ENCODE peak calls at places on chromosomes 3 and 15, in seven cellular contexts. M, C, R, K, N, D and Y are unnamed samples.

GRCh38 chr3:184541886-184542562 is 19.6 kb upstream of the EPHB3 start:
- DNase-seq in M (no peak), C (no peak), R (no peak), K (peak; percentile 14), N (no peak), D (no peak), Y (no peak)

GRCh38 chr15:88688394-88688933 is 49.6 kb downstream of the ISG20 start:
- DNase-seq in M (no peak), C (peak; percentile 33), R (no peak), K (no peak), N (no peak), D (no peak), Y (no peak)

GRCh38 chr15:60519218-60519617 is 40.3 kb upstream of the ICE2 start:
- DNase-seq in M (no peak), C (no peak), R (no peak), K (no peak), N (peak; percentile 64), D (peak; percentile 31), Y (no peak)

GRCh38 chr3:168134931-168135330 is 39.2 kb upstream of the GOLIM4 start:
- DNase-seq in M (no peak), C (no peak), R (no peak), K (no peak), N (no peak), D (peak; percentile 3), Y (no peak)

GRCh38 chr3:151357461-151357850 is 27.1 kb downstream of the P2RY12 start:
- DNase-seq in M (no peak), C (no peak), R (no peak), K (no peak), N (no peak), D (no peak), Y (no peak)

GRCh38 chr3:114608293-114608692 is 314.5 kb downstream of the TIGIT start:
- DNase-seq in M (no peak), C (no peak), R (no peak), K (no peak), N (peak; percentile 87), D (peak; percentile 95), Y (no peak)

GRCh38 chr15:73127302-73127936 is 75.2 kb downstream of the NEO1 start:
- DNase-seq in M (peak; percentile 26), C (peak; percentile 73), R (peak; percentile 79), K (peak; percentile 39), N (peak; percentile 56), D (peak; percentile 30), Y (no peak)

GRCh38 chr3:37626722-37627565 is 234.7 kb upstream of the CTDSPL start:
- DNase-seq in M (no peak), C (no peak), R (no peak), K (no peak), N (no peak), D (no peak), Y (no peak)

GRCh38 chr15:95175914-95176658 is 944.7 kb downstream of the MCTP2 start:
- DNase-seq in M (no peak), C (no peak), R (no peak), K (no peak), N (peak; percentile 68), D (peak; percentile 70), Y (no peak)

GRCh38 chr15:63003836-63004610 is 38.5 kb upstream of the TPM1 start:
- DNase-seq in M (no peak), C (peak; percentile 42), R (no peak), K (no peak), N (peak; percentile 23), D (no peak), Y (no peak)

GRCh38 chr3:43689766-43690399 is 855 bp upstream of the ABHD5 start:
- DNase-seq in M (no peak), C (no peak), R (no peak), K (peak; percentile 26), N (no peak), D (no peak), Y (no peak)

GRCh38 chr15:98503970-98504369 is 144.4 kb upstream of the IGF1R start:
- DNase-seq in M (no peak), C (no peak), R (no peak), K (no peak), N (peak; percentile 69), D (peak; percentile 50), Y (no peak)

GRCh38 chr15:72967836-72968530 is 84.3 kb upstream of the NEO1 start:
- DNase-seq in M (no peak), C (peak; percentile 84), R (no peak), K (peak; percentile 75), N (no peak), D (no peak), Y (no peak)

GRCh38 chr3:140555666-140556065 is 122.2 kb upstream of the TRIM42 start:
- DNase-seq in M (no peak), C (no peak), R (no peak), K (no peak), N (no peak), D (no peak), Y (no peak)

GRCh38 chr3:21466491-21466890 is 284.5 kb downstream of the ZNF385D start:
- DNase-seq in M (no peak), C (no peak), R (no peak), K (no peak), N (peak; percentile 61), D (no peak), Y (no peak)

GRCh38 chr15:75577401-75578205 is 1.5 kb downstream of the PTPN9 start:
- DNase-seq in M (peak; percentile 5), C (no peak), R (peak; percentile 58), K (no peak), N (peak; percentile 51), D (peak; percentile 28), Y (no peak)

GRCh38 chr15:49901867-49902775 is 216.9 kb downstream of the ATP8B4 start:
- DNase-seq in M (no peak), C (no peak), R (no peak), K (no peak), N (peak; percentile 69), D (peak; percentile 65), Y (no peak)

DNA sequence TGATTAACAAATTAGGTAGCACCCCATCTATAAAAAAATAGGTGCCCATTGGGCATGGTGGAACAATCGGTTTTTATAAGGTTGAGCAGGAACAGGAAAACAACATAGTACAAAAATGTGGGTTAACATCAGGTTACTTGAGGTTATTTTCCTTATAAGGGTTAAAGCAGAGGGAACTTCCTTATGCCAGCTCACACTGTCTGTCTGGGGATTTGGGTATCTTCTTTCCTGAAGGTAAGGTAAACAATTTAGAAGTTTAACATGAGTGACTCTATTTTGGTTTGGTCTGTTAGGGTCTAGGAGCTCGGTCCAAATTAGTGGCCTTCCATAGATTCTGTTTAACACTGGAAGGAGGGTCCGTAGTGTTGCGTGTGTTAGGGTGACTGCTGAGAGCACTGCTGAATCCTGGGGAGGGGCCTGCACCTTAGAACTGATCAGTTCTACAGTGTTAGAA is 14.7 kb downstream of the CHD2 start:
- DNase-seq in M (no peak), C (no peak), R (no peak), K (no peak), N (no peak), D (no peak), Y (no peak)
- H3K4me3 ChIP-seq in M (no peak overlapping the region), C (no peak overlapping the region), R (no peak overlapping the region), K (no peak overlapping the region), N (no peak overlapping the region), D (no peak overlapping the region), Y (peak overlapping the region; percentile 40)

GRCh38 chr15:31255176-31255510 is 71.5 kb upstream of the KLF13 start:
- DNase-seq in M (no peak), C (no peak), R (no peak), K (no peak), N (no peak), D (no peak), Y (peak; percentile 51)

GRCh38 chr15:31250033-31250432 is 76.6 kb upstream of the KLF13 start:
- DNase-seq in M (no peak), C (no peak), R (no peak), K (no peak), N (no peak), D (no peak), Y (peak; percentile 46)

GRCh38 chr15:31251165-31251564 is 75.5 kb upstream of the KLF13 start:
- DNase-seq in M (no peak), C (no peak), R (no peak), K (no peak), N (no peak), D (no peak), Y (peak; percentile 43)

GRCh38 chr15:31254431-31255175 is 72.0 kb upstream of the KLF13 start:
- DNase-seq in M (no peak), C (no peak), R (no peak), K (peak; percentile 85), N (peak; percentile 31), D (peak; percentile 37), Y (peak; percentile 75)

DNA sequence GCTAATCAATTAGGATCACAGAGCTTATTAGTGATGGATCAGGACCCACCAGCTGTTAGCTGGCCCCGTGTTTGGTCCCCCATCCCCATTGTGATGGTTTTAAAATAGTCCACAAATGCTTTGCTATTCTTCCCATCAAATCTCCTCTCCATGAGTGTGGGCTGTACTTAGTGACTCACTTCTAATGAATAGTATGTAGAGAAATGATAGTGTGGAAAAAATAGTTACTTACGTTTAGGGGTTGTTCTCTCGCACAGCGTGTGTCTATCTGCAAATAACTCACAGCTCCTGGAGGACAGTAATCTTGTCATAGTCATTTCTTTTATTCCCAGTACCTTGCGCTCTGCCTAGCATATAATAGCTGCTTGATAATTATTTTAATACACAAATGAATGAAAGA is 74.2 kb upstream of the KLF13 start:
- DNase-seq in M (no peak), C (no peak), R (no peak), K (no peak), N (peak; percentile 36), D (no peak), Y (peak; percentile 10)
- H3K4me1 ChIP-seq in M (peaks cover 3% of the 10 kb centered on the region), C (peaks cover 3% of the 10 kb centered on the region), R (peaks cover 51% of the 10 kb centered on the region), K (peaks cover 18% of the 10 kb centered on the region), N (no peaks in the 10 kb centered on the region), D (no peaks in the 10 kb centered on the region), Y (no peaks in the 10 kb centered on the region)

DNA sequence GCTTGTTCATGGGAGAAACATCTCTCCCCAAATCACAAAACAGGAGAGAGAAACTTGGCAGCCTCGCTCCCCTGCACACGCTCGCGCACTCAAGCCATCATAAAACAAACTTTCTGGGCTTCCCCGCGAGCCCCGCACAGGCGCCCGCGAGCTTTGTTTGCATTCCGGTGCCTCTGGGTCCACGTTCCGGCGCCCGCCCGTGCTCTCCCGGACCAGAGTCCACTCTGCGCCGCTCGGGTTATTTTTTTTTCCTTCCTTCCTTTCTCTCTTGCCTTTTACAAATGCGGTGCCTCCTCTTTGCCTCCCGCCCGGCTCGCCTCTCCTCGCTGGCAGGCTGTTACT is 363 bp downstream of the MAGI1 start:
- DNase-seq in M (no peak), C (no peak), R (no peak), K (no peak), N (peak; percentile 86), D (no peak), Y (no peak)
- H3K9ac ChIP-seq in M (peak overlapping the region; percentile 87), C (peak overlapping the region; percentile 93), R (no peak overlapping the region), K (peak overlapping the region; percentile 88), N (peak overlapping the region; percentile 95), D (peak overlapping the region; percentile 76), Y (peak overlapping the region; percentile 79)

GRCh38 chr15:90062023-90062728 is 40.1 kb downstream of the IDH2 start:
- DNase-seq in M (peak; percentile 52), C (peak; percentile 97), R (peak; percentile 90), K (peak; percentile 91), N (no peak), D (no peak), Y (peak; percentile 88)

GRCh38 chr15:90063733-90064247 is 38.5 kb downstream of the IDH2 start:
- DNase-seq in M (no peak), C (peak; percentile 84), R (no peak), K (no peak), N (no peak), D (no peak), Y (no peak)

GRCh38 chr15:90060797-90061196 is 41.5 kb downstream of the IDH2 start:
- DNase-seq in M (no peak), C (no peak), R (no peak), K (no peak), N (peak; percentile 47), D (no peak), Y (no peak)

GRCh38 chr15:90064931-90065681 is 37.2 kb downstream of the IDH2 start:
- DNase-seq in M (no peak), C (peak; percentile 65), R (no peak), K (no peak), N (no peak), D (no peak), Y (peak; percentile 85)

GRCh38 chr15:90062729-90063684 is 39.3 kb downstream of the IDH2 start:
- DNase-seq in M (no peak), C (no peak), R (no peak), K (no peak), N (no peak), D (no peak), Y (peak; percentile 77)
- H3K4me3 ChIP-seq in M (no peak overlapping the region), C (no peak overlapping the region), R (no peak overlapping the region), K (no peak overlapping the region), N (no peak overlapping the region), D (no peak overlapping the region), Y (no peak overlapping the region)